ENCODE peak calls at places on chromosomes 4 and X, in seven cellular contexts. R, P, G, K, Q, C and F are unnamed samples.

GRCh38 chr4:84341559-84341958 is 157.5 kb downstream of the NKX6-1 start:
- DNase-seq in R (no peak), P (no peak), G (no peak), K (no peak), Q (no peak), C (no peak), F (no peak)

GRCh38 chrX:109475174-109475891 is 6.6 kb downstream of the GUCY2F start:
- DNase-seq in R (peak), P (peak), G (peak), K (peak), Q (peak), C (peak), F (peak)

GRCh38 chr4:185566972-185567749 is 31.9 kb upstream of the PDLIM3 start:
- DNase-seq in R (no peak), P (peak), G (peak), K (peak), Q (peak), C (no peak), F (no peak)

GRCh38 chr4:15659768-15660394 is 4.7 kb upstream of the FBXL5 start:
- DNase-seq in R (no peak), P (peak), G (no peak), K (peak), Q (peak), C (no peak), F (no peak)

GRCh38 chr4:146342600-146343192 is 128.4 kb downstream of the REELD1 start:
- DNase-seq in R (no peak), P (peak), G (peak), K (peak), Q (peak), C (no peak), F (no peak)

GRCh38 chr4:20512980-20513379 is 187.3 kb upstream of the PACRGL start:
- DNase-seq in R (no peak), P (no peak), G (no peak), K (no peak), Q (no peak), C (no peak), F (no peak)

GRCh38 chr4:114600672-114601071 is 2.1 kb downstream of the UGT8 start:
- DNase-seq in R (no peak), P (peak), G (no peak), K (no peak), Q (no peak), C (no peak), F (no peak)

GRCh38 chrX:140766024-140766611 is 56.6 kb downstream of the LINC00632 start:
- DNase-seq in R (peak), P (peak), G (peak), K (peak), Q (peak), C (peak), F (peak)

GRCh38 chrX:114800719-114801118 is 216.7 kb downstream of the IL13RA2 start:
- DNase-seq in R (no peak), P (peak), G (no peak), K (peak), Q (peak), C (no peak), F (no peak)

GRCh38 chr4:153649572-153649991 is 34.5 kb upstream of the TLR2 start:
- DNase-seq in R (no peak), P (peak), G (peak), K (peak), Q (peak), C (no peak), F (no peak)

GRCh38 chr4:171203425-171203824 is 609.8 kb upstream of the GALNTL6 start:
- DNase-seq in R (no peak), P (peak), G (peak), K (no peak), Q (peak), C (no peak), F (no peak)

GRCh38 chrX:43644124-43644701 is 11.9 kb upstream of the MAOA start:
- DNase-seq in R (no peak), P (peak), G (no peak), K (peak), Q (peak), C (no peak), F (no peak)

GRCh38 chr4:153341575-153342090 is 2.9 kb upstream of the MND1 start:
- DNase-seq in R (no peak), P (peak), G (peak), K (peak), Q (peak), C (no peak), F (no peak)

GRCh38 chrX:40278340-40279090 is 180.8 kb upstream of the BCOR start:
- DNase-seq in R (no peak), P (peak), G (no peak), K (no peak), Q (peak), C (no peak), F (no peak)

GRCh38 chr4:128810871-128811570 is 1.5 kb downstream of the JADE1 start:
- DNase-seq in R (peak), P (peak), G (peak), K (peak), Q (peak), C (peak), F (peak)

GRCh38 chr4:133151301-133151680 is 2.2 kb downstream of the PCDH10 start:
- DNase-seq in R (no peak), P (peak), G (peak), K (no peak), Q (no peak), C (no peak), F (no peak)

GRCh38 chr4:19774690-19775256 is 476.9 kb upstream of the SLIT2 start:
- DNase-seq in R (no peak), P (peak), G (no peak), K (peak), Q (no peak), C (no peak), F (no peak)

GRCh38 chr4:899556-899906 is 32.6 kb downstream of the GAK start:
- DNase-seq in R (no peak), P (no peak), G (no peak), K (no peak), Q (no peak), C (no peak), F (no peak)

GRCh38 chrX:23822397-23822796 is 39.4 kb downstream of the SAT1 start:
- DNase-seq in R (no peak), P (peak), G (no peak), K (peak), Q (no peak), C (no peak), F (no peak)

GRCh38 chr4:86033171-86033570 is 326.7 kb downstream of the MAPK10 start:
- DNase-seq in R (no peak), P (peak), G (no peak), K (peak), Q (no peak), C (no peak), F (no peak)

GRCh38 chrX:47723689-47724088 is 64.7 kb upstream of the UXT start:
- DNase-seq in R (peak), P (no peak), G (peak), K (no peak), Q (peak), C (peak), F (no peak)

GRCh38 chr4:51842167-51842553 is 793 bp upstream of the DCUN1D4 start:
- DNase-seq in R (no peak), P (no peak), G (no peak), K (peak), Q (no peak), C (no peak), F (no peak)

GRCh38 chr4:153110739-153111138 is 93.5 kb upstream of the TRIM2 start:
- DNase-seq in R (no peak), P (no peak), G (no peak), K (no peak), Q (peak), C (no peak), F (no peak)

GRCh38 chr4:8315343-8316250 is 46.0 kb downstream of the HTRA3 start:
- DNase-seq in R (peak), P (peak), G (peak), K (peak), Q (peak), C (peak), F (peak)

GRCh38 chr4:17670423-17670822 is 56.0 kb downstream of the MED28 start:
- DNase-seq in R (no peak), P (no peak), G (no peak), K (no peak), Q (no peak), C (no peak), F (no peak)

GRCh38 chr4:123788577-123788976 is 392.0 kb downstream of the SPRY1 start:
- DNase-seq in R (no peak), P (peak), G (no peak), K (peak), Q (no peak), C (no peak), F (no peak)

GRCh38 chr4:184383497-184384055 is 90.8 kb downstream of the IRF2 start:
- DNase-seq in R (no peak), P (peak), G (no peak), K (peak), Q (peak), C (no peak), F (no peak)

GRCh38 chrX:97308161-97308560 is 424.5 kb downstream of the RPA4 start:
- DNase-seq in R (no peak), P (no peak), G (no peak), K (peak), Q (peak), C (no peak), F (no peak)

GRCh38 chr4:169102011-169102410 is 92.0 kb upstream of the CBR4 start:
- DNase-seq in R (no peak), P (no peak), G (no peak), K (no peak), Q (no peak), C (no peak), F (no peak)

GRCh38 chr4:128863314-128864075 is 54.0 kb downstream of the JADE1 start:
- DNase-seq in R (peak), P (peak), G (peak), K (peak), Q (peak), C (peak), F (peak)

GRCh38 chr4:121951570-121952110 is at the start of gene TRPC3:
- DNase-seq in R (peak), P (peak), G (peak), K (peak), Q (peak), C (peak), F (peak)

DNA sequence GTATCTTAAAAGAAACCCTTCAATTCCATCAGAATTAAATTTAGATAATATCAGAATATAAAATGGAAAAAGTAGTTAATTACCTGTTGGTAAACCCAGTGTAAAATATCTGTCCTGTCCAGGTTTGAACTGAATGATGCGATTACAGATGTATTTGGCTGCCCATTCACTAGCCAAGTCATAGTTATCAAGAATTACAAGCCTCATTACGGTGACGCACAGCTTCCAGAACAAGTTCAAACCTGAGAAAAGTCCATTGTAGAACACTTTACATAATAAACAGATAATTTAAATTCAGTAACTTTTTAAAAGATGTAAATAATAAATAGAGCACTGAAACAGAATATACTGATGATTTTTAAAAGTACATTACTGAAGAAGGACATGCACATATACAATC is 4.4 kb downstream of the GNPDA2 start:
- DNase-seq in R (no peak), P (no peak), G (no peak), K (no peak), Q (no peak), C (no peak), F (no peak)
- H3K18ac ChIP-seq in R (no peak), P (no peak), G (no peak), K (no peak), Q (no peak), C (no peak), F (no peak)

GRCh38 chrX:11285661-11286060 is 7.6 kb upstream of the AMELX start:
- DNase-seq in R (no peak), P (no peak), G (no peak), K (no peak), Q (no peak), C (no peak), F (no peak)
- H3K18ac ChIP-seq in R (no peak), P (no peak), G (no peak), K (no peak), Q (no peak), C (no peak), F (no peak)

DNA sequence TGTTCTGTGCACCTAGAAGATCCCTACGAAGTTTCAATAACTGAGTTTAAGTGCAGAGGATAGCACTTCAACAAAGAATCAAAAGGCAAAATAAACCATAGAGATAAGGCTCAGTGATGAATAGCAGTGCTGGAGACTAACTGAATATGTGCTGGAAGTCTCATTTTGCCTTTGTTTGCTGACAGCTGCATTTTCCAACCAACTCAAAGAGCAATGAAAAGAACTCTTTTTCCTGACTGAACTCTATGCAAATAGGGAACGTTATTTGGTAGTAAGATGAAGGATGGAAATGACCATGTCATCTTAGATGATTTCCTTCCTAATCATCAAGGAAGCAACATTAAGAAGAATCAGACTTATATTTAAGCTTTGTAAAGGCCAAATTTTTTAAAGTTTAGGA is 32.8 kb upstream of the ADH7 start:
- DNase-seq in R (no peak), P (no peak), G (no peak), K (no peak), Q (no peak), C (no peak), F (no peak)
- H3K18ac ChIP-seq in R (no peak), P (no peak), G (no peak), K (no peak), Q (no peak), C (no peak), F (no peak)

GRCh38 chr4:10656988-10657387 is 27.6 kb downstream of the CLNK start:
- DNase-seq in R (no peak), P (peak), G (peak), K (peak), Q (peak), C (no peak), F (no peak)
- H3K18ac ChIP-seq in R (no peak), P (no peak), G (no peak), K (no peak), Q (no peak), C (no peak), F (no peak)

GRCh38 chr4:31979988-31980387 is 1259.8 kb downstream of the PCDH7 start:
- DNase-seq in R (no peak), P (no peak), G (no peak), K (no peak), Q (no peak), C (no peak), F (no peak)
- H3K18ac ChIP-seq in R (no peak), P (no peak), G (no peak), K (no peak), Q (no peak), C (no peak), F (no peak)

GRCh38 chr4:156102411-156102810 is 148.7 kb upstream of the CTSO start:
- DNase-seq in R (no peak), P (no peak), G (no peak), K (no peak), Q (no peak), C (no peak), F (no peak)

GRCh38 chr4:156100651-156101050 is 147.0 kb upstream of the CTSO start:
- DNase-seq in R (no peak), P (no peak), G (no peak), K (peak), Q (no peak), C (no peak), F (no peak)

GRCh38 chr4:156103306-156103705 is 149.6 kb upstream of the CTSO start:
- DNase-seq in R (no peak), P (peak), G (no peak), K (no peak), Q (no peak), C (no peak), F (no peak)

GRCh38 chr4:156101571-156101970 is 147.9 kb upstream of the CTSO start:
- DNase-seq in R (no peak), P (no peak), G (no peak), K (peak), Q (no peak), C (no peak), F (no peak)

DNA sequence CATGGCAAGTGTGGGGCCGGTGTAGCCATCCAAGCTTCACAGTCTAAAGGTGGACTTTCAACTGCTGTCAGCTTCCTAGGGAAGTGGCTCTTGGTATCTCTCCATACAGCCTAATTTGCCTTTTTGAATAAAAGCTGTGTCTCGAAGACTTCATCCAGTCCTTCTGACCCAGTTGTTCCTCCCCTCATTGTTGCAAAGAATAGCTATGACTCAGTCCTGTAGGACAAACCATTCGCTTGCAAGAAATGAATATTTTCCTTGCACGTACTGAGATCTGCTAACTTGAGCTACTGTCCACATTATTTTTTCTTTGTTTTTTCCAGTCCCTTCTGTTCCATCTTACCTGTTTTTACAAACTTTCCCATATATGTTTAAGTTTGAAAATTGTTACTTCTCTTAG is 145.2 kb upstream of the CTSO start:
- DNase-seq in R (no peak), P (no peak), G (no peak), K (no peak), Q (no peak), C (no peak), F (no peak)
- H3K18ac ChIP-seq in R (no peak), P (no peak), G (no peak), K (no peak), Q (no peak), C (no peak), F (no peak)

DNA sequence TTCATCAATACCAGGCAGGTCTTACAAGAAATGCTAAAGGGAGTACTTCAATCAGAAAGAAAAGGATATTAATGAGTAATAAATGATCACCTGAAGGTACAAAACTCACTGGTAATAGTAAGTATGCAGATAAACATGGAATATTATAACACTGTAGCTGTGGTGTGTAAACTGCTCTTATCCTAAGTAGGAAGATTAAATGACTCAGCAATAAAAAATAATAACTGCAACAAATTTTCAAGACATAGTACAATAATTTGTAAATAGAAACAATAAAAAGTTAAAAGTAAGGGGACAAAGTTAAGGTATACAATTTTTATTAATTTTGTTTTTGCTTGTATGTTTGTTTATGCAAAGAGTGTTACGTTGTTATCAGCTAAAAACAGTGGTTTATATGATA is 43.7 kb upstream of the DACH2 start:
- DNase-seq in R (no peak), P (no peak), G (no peak), K (no peak), Q (no peak), C (no peak), F (no peak)
- H3K18ac ChIP-seq in R (no peak), P (no peak), G (no peak), K (no peak), Q (no peak), C (no peak), F (no peak)

GRCh38 chr4:140645196-140645595 is 76.4 kb upstream of the UCP1 start:
- DNase-seq in R (no peak), P (no peak), G (no peak), K (no peak), Q (no peak), C (no peak), F (no peak)

GRCh38 chr4:140644470-140645185 is 75.9 kb upstream of the UCP1 start:
- DNase-seq in R (no peak), P (no peak), G (no peak), K (no peak), Q (no peak), C (no peak), F (no peak)

GRCh38 chr4:140641789-140642439 is 73.2 kb upstream of the UCP1 start:
- DNase-seq in R (peak), P (no peak), G (peak), K (no peak), Q (no peak), C (peak), F (no peak)

GRCh38 chr4:140642674-140643437 is 74.1 kb upstream of the UCP1 start:
- DNase-seq in R (no peak), P (no peak), G (no peak), K (no peak), Q (no peak), C (no peak), F (no peak)

DNA sequence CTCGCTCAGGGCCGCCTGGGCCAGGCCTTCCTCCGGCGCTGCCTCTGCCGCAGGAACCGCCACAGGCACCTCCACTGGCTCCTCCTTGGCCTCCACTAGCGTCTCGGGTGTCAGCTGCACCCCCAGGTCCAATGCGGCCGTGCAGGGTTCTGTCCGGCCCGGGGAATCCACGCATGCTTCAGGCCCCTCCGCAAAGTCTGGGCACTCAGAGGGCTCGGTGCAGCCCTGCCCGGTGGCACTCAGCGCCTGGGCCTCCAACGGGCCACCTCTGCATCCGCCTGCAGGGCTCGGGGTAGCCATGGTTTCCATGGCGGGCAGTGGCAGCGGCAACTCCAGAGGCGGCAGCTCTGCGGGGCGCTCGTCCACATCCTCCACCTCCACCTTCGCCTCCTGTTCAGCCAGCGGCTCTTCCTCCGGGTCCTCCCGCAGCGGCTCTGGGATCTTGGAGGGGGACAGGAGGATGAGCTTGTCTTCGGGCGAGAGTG is 74.9 kb upstream of the UCP1 start:
- DNase-seq in R (no peak), P (no peak), G (no peak), K (no peak), Q (no peak), C (no peak), F (no peak)
- H3K18ac ChIP-seq in R (no peak), P (no peak), G (no peak), K (no peak), Q (no peak), C (no peak), F (peak)

DNA sequence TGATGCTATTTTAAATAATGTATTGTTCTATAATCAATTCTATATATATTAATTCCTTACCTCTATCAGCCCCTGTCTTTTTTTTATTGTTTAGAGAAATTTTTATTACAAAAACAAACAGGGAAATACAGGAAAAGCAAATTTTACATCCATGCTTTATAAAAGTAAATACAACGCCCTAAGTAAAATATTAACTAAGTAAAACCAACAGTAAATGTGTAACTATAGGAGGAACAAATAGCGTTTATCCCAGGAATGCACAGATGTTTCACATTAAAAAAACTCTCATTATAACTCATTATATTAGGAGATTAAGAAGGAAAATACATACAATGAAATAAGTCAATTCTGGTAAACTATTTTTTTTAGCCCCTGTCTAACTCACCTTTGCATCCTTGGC is 8.2 kb upstream of the ITM2A start:
- DNase-seq in R (no peak), P (no peak), G (no peak), K (no peak), Q (no peak), C (no peak), F (no peak)
- H3K18ac ChIP-seq in R (no peak), P (no peak), G (no peak), K (no peak), Q (no peak), C (no peak), F (no peak)